ENCODE peak calls at places on chromosomes 6 and 20, in four cellular contexts. M is T-helper 2 cell, F is astrocyte, O is globus pallidus. A is an unnamed sample.

GRCh38 chr20:20231528-20232298 is 136.2 kb upstream of the INSM1 start:
- DNase-seq in O (no peak), M (no peak), F (no peak), A (no peak)

GRCh38 chr6:52557389-52558265 is 19.2 kb downstream of the TRAM2 start:
- DNase-seq in O (no peak), M (no peak), F (no peak), A (peak; percentile 71)

GRCh38 chr6:156396791-156397418 is 380.3 kb upstream of the ARID1B start:
- DNase-seq in M (peak; percentile 13), O (no peak), F (no peak), A (no peak)

GRCh38 chr20:44494266-44494665 is 18.6 kb downstream of the TTPAL start:
- DNase-seq in M (no peak), F (peak; percentile 67), O (no peak), A (peak; percentile 87)

GRCh38 chr6:25971187-25971811 is 8.7 kb downstream of the TRIM38 start:
- DNase-seq in F (peak; percentile 95), M (no peak), O (no peak), A (peak; percentile 92)

GRCh38 chr6:36625161-36625919 is 31.2 kb downstream of the SRSF3 start:
- DNase-seq in F (peak; percentile 71), M (no peak), O (no peak), A (peak; percentile 79)

GRCh38 chr6:35080821-35081425 is 60.2 kb downstream of the TCP11 start:
- DNase-seq in M (no peak), O (no peak), F (no peak), A (no peak)

GRCh38 chr6:104642871-104643270 is 216.8 kb downstream of the HACE1 start:
- DNase-seq in F (peak; percentile 29), M (no peak), O (no peak), A (no peak)

A was measured in IMR-90.